ENCODE peak calls at places on chromosome 20, in ten cellular contexts. K, U, N, A, Y, O, G, T, L and Z are unnamed samples.
A peak's percentile ranks its signal among the peaks of the same experiment; 100 is the strongest.

GRCh38 chr20:52847029-52847660 is 125.0 kb upstream of the TSHZ2 start:
- DNase-seq in Y (no peak), K (no peak), T (no peak), L (no peak), A (no peak), O (no peak), U (no peak), N (no peak), G (no peak), Z (no peak)

GRCh38 chr20:35327074-35327976 is 35.1 kb upstream of the FAM83C start:
- DNase-seq in K (no peak), Y (no peak), L (no peak), T (no peak), U (no peak), G (peak; percentile 59), A (no peak), O (no peak), N (no peak), Z (no peak)

GRCh38 chr20:44083220-44083933 is 103.6 kb downstream of the JPH2 start:
- DNase-seq in U (no peak), O (no peak), N (no peak), L (no peak), K (no peak), G (peak; percentile 70), A (no peak), T (no peak), Y (no peak), Z (no peak)

GRCh38 chr20:4795394-4795793 is 73.7 kb downstream of the PRND start:
- DNase-seq in U (peak; percentile 23), N (no peak), O (no peak), Y (no peak), L (peak; percentile 70), G (peak; percentile 84), A (peak; percentile 62), K (peak; percentile 91), T (no peak), Z (no peak)

GRCh38 chr20:4012631-4013030 is 2.7 kb downstream of the RNF24 start:
- DNase-seq in G (peak; percentile 15), L (no peak), K (peak; percentile 73), A (no peak), U (no peak), T (no peak), N (no peak), O (no peak), Y (no peak), Z (no peak)

GRCh38 chr20:31602779-31603441 is 2.2 kb upstream of the ID1 start:
- DNase-seq in A (peak; percentile 77), N (no peak), K (peak; percentile 77), L (no peak), T (no peak), G (peak; percentile 98), U (peak; percentile 73), O (peak; percentile 47), Y (peak; percentile 20), Z (no peak)

GRCh38 chr20:10949930-10950783 is 276.4 kb upstream of the JAG1 start:
- DNase-seq in Y (no peak), U (no peak), O (no peak), G (no peak), A (no peak), T (no peak), N (no peak), L (no peak), K (no peak), Z (no peak)

GRCh38 chr20:25013478-25014380 is 21.2 kb upstream of the APMAP start:
- DNase-seq in T (no peak), K (no peak), Y (no peak), A (no peak), U (no peak), O (no peak), L (no peak), N (no peak), G (no peak), Z (no peak)

GRCh38 chr20:25484224-25484846 is 76.9 kb downstream of the GINS1 start:
- DNase-seq in Y (no peak), G (no peak), T (no peak), O (no peak), K (no peak), N (no peak), U (no peak), A (no peak), L (no peak), Z (no peak)

GRCh38 chr20:52490715-52491430 is 299.3 kb upstream of the ZFP64 start:
- DNase-seq in K (no peak), O (no peak), T (no peak), Y (no peak), A (no peak), L (peak; percentile 46), U (peak; percentile 70), N (no peak), G (peak; percentile 89), Z (no peak)

GRCh38 chr20:11712611-11713160 is 205.0 kb upstream of the BTBD3 start:
- DNase-seq in G (no peak), Y (no peak), O (no peak), U (no peak), T (no peak), A (no peak), N (peak; percentile 29), K (no peak), L (no peak), Z (no peak)

GRCh38 chr20:25046736-25047666 is 10.9 kb downstream of the ACSS1 start:
- DNase-seq in N (no peak), L (no peak), K (no peak), A (no peak), T (no peak), Y (no peak), G (no peak), O (no peak), U (no peak), Z (no peak)

GRCh38 chr20:10381477-10381876 is 52.5 kb downstream of the MKKS start:
- DNase-seq in N (no peak), L (no peak), K (no peak), Y (no peak), T (no peak), G (peak; percentile 37), U (no peak), A (no peak), O (no peak), Z (no peak)

GRCh38 chr20:63173552-63174191 is 42.3 kb downstream of the YTHDF1 start:
- DNase-seq in A (no peak), T (no peak), U (no peak), N (no peak), G (no peak), L (no peak), O (no peak), K (no peak), Y (no peak), Z (no peak)

GRCh38 chr20:53658973-53659372 is 65.3 kb upstream of the ZNF217 start:
- DNase-seq in K (no peak), N (no peak), G (no peak), L (no peak), U (no peak), Y (no peak), O (no peak), A (no peak), T (no peak), Z (no peak)

GRCh38 chr20:38843346-38843745 is 37.8 kb downstream of the PPP1R16B start:
- DNase-seq in L (no peak), N (no peak), K (no peak), T (no peak), Y (peak; percentile 36), A (no peak), U (no peak), G (no peak), O (no peak), Z (no peak)

GRCh38 chr20:62633571-62634329 is 8.6 kb upstream of the SLCO4A1 start:
- DNase-seq in T (no peak), U (no peak), N (no peak), L (no peak), G (no peak), A (no peak), K (no peak), O (no peak), Y (no peak), Z (no peak)

GRCh38 chr20:25695532-25696383 is 895 bp downstream of the ZNF337 start:
- DNase-seq in A (no peak), Y (no peak), L (no peak), T (no peak), G (peak; percentile 35), U (no peak), O (no peak), K (no peak), N (no peak), Z (no peak)

GRCh38 chr20:50223321-50223995 is 32.8 kb downstream of the CEBPB start:
- DNase-seq in N (no peak), K (peak; percentile 14), G (no peak), O (no peak), U (no peak), T (no peak), Y (no peak), A (no peak), L (no peak), Z (no peak)

GRCh38 chr20:15916623-15917022 is 656.6 kb downstream of the KIF16B start:
- DNase-seq in T (no peak), U (no peak), O (no peak), Y (no peak), N (no peak), L (no peak), A (no peak), G (no peak), K (peak; percentile 4), Z (no peak)